ENCODE peak calls at places on chromosomes 2 and 18, in seven cellular contexts. H, J, T, M, N, Y and X are unnamed samples.

GRCh38 chr2:71460595-71461303 is 7.4 kb downstream of the DYSF start:
- DNase-seq in H (no peak), J (no peak), T (no peak), M (no peak), N (no peak), Y (no peak), X (peak)

GRCh38 chr2:109063326-109063670 is 65.7 kb upstream of the SH3RF3 start:
- DNase-seq in H (no peak), J (no peak), T (no peak), M (no peak), N (peak), Y (no peak), X (no peak)

GRCh38 chr18:49013961-49014604 is 63.3 kb upstream of the SMAD7 start:
- DNase-seq in H (no peak), J (no peak), T (no peak), M (no peak), N (no peak), Y (no peak), X (no peak)

GRCh38 chr2:96090181-96090500 is 26.2 kb downstream of the ADRA2B start:
- DNase-seq in H (no peak), J (no peak), T (peak), M (no peak), N (no peak), Y (no peak), X (no peak)

GRCh38 chr18:10284571-10285282 is 169.7 kb upstream of the APCDD1 start:
- DNase-seq in H (no peak), J (no peak), T (no peak), M (no peak), N (no peak), Y (no peak), X (no peak)

GRCh38 chr2:107093426-107093957 is 207.5 kb upstream of the ST6GAL2 start:
- DNase-seq in H (no peak), J (no peak), T (no peak), M (no peak), N (no peak), Y (no peak), X (no peak)

GRCh38 chr18:22975508-22975907 is 42.4 kb downstream of the RBBP8 start:
- DNase-seq in H (no peak), J (no peak), T (no peak), M (no peak), N (no peak), Y (no peak), X (no peak)

GRCh38 chr18:46570134-46570533 is 86.9 kb downstream of the LOXHD1 start:
- DNase-seq in H (no peak), J (no peak), T (no peak), M (no peak), N (no peak), Y (no peak), X (no peak)

GRCh38 chr2:85058619-85058941 is 74.6 kb upstream of the TCF7L1 start:
- DNase-seq in H (no peak), J (no peak), T (no peak), M (no peak), N (no peak), Y (no peak), X (no peak)

GRCh38 chr2:158745067-158745865 is 49.9 kb upstream of the DAPL1 start:
- DNase-seq in H (peak), J (no peak), T (peak), M (no peak), N (peak), Y (peak), X (peak)

GRCh38 chr2:172148246-172148645 is 45.5 kb upstream of the DLX2 start:
- DNase-seq in H (no peak), J (no peak), T (no peak), M (no peak), N (no peak), Y (no peak), X (no peak)

GRCh38 chr2:101983486-101983885 is 8.3 kb upstream of the IL1R2 start:
- DNase-seq in H (no peak), J (no peak), T (no peak), M (no peak), N (no peak), Y (no peak), X (no peak)

GRCh38 chr18:79382681-79383387 is 12.9 kb upstream of the NFATC1 start:
- DNase-seq in H (no peak), J (no peak), T (peak), M (no peak), N (no peak), Y (no peak), X (no peak)

GRCh38 chr2:114550895-114551793 is 108.7 kb downstream of the DPP10 start:
- DNase-seq in H (no peak), J (no peak), T (peak), M (no peak), N (peak), Y (no peak), X (peak)

GRCh38 chr18:74413811-74414210 is 43.3 kb downstream of the DIPK1C start:
- DNase-seq in H (no peak), J (no peak), T (no peak), M (no peak), N (no peak), Y (no peak), X (no peak)

GRCh38 chr2:191297031-191297430 is 51.8 kb downstream of the MYO1B start:
- DNase-seq in H (no peak), J (no peak), T (no peak), M (no peak), N (no peak), Y (no peak), X (no peak)

GRCh38 chr2:235638541-235639192 is 144.8 kb downstream of the AGAP1 start:
- DNase-seq in H (no peak), J (no peak), T (no peak), M (no peak), N (no peak), Y (no peak), X (no peak)

GRCh38 chr2:134706587-134707329 is 12.0 kb downstream of the TMEM163 start:
- DNase-seq in H (no peak), J (no peak), T (no peak), M (no peak), N (no peak), Y (no peak), X (no peak)

GRCh38 chr2:196293751-196294486 is 122.5 kb upstream of the STK17B start:
- DNase-seq in H (peak), J (no peak), T (no peak), M (no peak), N (no peak), Y (no peak), X (peak)

GRCh38 chr18:27665264-27665799 is 480.2 kb upstream of the CHST9 start:
- DNase-seq in H (no peak), J (no peak), T (no peak), M (no peak), N (no peak), Y (no peak), X (no peak)

GRCh38 chr18:51323941-51324340 is 126.5 kb upstream of the MEX3C start:
- DNase-seq in H (no peak), J (no peak), T (no peak), M (no peak), N (no peak), Y (no peak), X (no peak)

GRCh38 chr2:231644426-231644825 is 51.8 kb downstream of the TEX44 start:
- DNase-seq in H (no peak), J (no peak), T (no peak), M (no peak), N (no peak), Y (no peak), X (no peak)

GRCh38 chr18:59624384-59624760 is 72.9 kb downstream of the CCBE1 start:
- DNase-seq in H (no peak), J (no peak), T (no peak), M (no peak), N (no peak), Y (no peak), X (no peak)

GRCh38 chr18:46152436-46152807 is 48.2 kb downstream of the HAUS1 start:
- DNase-seq in H (peak), J (no peak), T (no peak), M (no peak), N (no peak), Y (no peak), X (peak)

GRCh38 chr2:15399241-15399640 is 161.9 kb downstream of the NBAS start:
- DNase-seq in H (no peak), J (no peak), T (no peak), M (no peak), N (no peak), Y (no peak), X (no peak)

GRCh38 chr2:215619022-215619958 is 183.4 kb upstream of the FN1 start:
- DNase-seq in H (no peak), J (no peak), T (no peak), M (no peak), N (peak), Y (no peak), X (peak)

GRCh38 chr2:71783215-71783614 is 329.9 kb downstream of the DYSF start:
- DNase-seq in H (no peak), J (no peak), T (no peak), M (no peak), N (no peak), Y (no peak), X (peak)

GRCh38 chr2:60366178-60366577 is 187.3 kb downstream of the BCL11A start:
- DNase-seq in H (no peak), J (no peak), T (no peak), M (no peak), N (no peak), Y (no peak), X (no peak)

GRCh38 chr2:201344663-201345366 is 12.3 kb downstream of the FLACC1 start:
- DNase-seq in H (no peak), J (no peak), T (no peak), M (no peak), N (no peak), Y (no peak), X (no peak)

GRCh38 chr2:54591551-54591950 is 131.9 kb upstream of the EML6 start:
- DNase-seq in H (no peak), J (no peak), T (no peak), M (no peak), N (no peak), Y (no peak), X (no peak)

GRCh38 chr2:182038579-182038978 is 52.9 kb downstream of the PPP1R1C start:
- DNase-seq in H (peak), J (no peak), T (no peak), M (no peak), N (no peak), Y (no peak), X (peak)

GRCh38 chr18:61901334-61901986 is 8.7 kb upstream of the RNF152 start:
- DNase-seq in H (no peak), J (no peak), T (peak), M (peak), N (peak), Y (peak), X (peak)

GRCh38 chr2:208222351-208222750 is 32.5 kb downstream of the IDH1 start:
- DNase-seq in H (peak), J (no peak), T (no peak), M (no peak), N (no peak), Y (no peak), X (peak)

GRCh38 chr2:140657657-140658056 is 1473.2 kb downstream of the LRP1B start:
- DNase-seq in H (peak), J (no peak), T (no peak), M (no peak), N (no peak), Y (no peak), X (no peak)

GRCh38 chr2:61433606-61434005 is 37.3 kb downstream of the USP34 start:
- DNase-seq in H (no peak), J (no peak), T (no peak), M (no peak), N (no peak), Y (no peak), X (no peak)